ENCODE peak calls at places on chromosomes 1 and 21, in eight cellular contexts. O, Y, E, T, J, U, X and G are unnamed samples. For H3K36me3, the result is how much of the 10 kb centered on the place peaks cover.

GRCh38 chr1:8441466-8441865 is 123.6 kb downstream of the SLC45A1 start:
- DNase-seq in O (no peak), Y (no peak), E (no peak), T (no peak), J (no peak), U (no peak), X (no peak), G (no peak)

GRCh38 chr1:228734881-228735801 is at the start of gene RHOU:
- DNase-seq in O (peak), Y (peak), E (peak), T (peak), J (no peak), U (peak), X (no peak), G (peak)

GRCh38 chr1:245084551-245084950 is 70.2 kb upstream of the KIF26B start:
- DNase-seq in O (no peak), Y (no peak), E (no peak), T (no peak), J (no peak), U (no peak), X (no peak), G (no peak)

GRCh38 chr1:222167111-222167510 is 380.8 kb downstream of the HHIPL2 start:
- DNase-seq in O (peak), Y (peak), E (no peak), T (peak), J (no peak), U (peak), X (peak), G (no peak)

GRCh38 chr1:229431270-229432115 is 2.4 kb downstream of the ACTA1 start:
- DNase-seq in O (no peak), Y (no peak), E (no peak), T (no peak), J (no peak), U (no peak), X (no peak), G (no peak)

GRCh38 chr1:201705389-201705788 is 123.6 kb upstream of the IPO9 start:
- DNase-seq in O (no peak), Y (no peak), E (no peak), T (no peak), J (no peak), U (no peak), X (no peak), G (no peak)

GRCh38 chr1:83882906-83883305 is 116.0 kb downstream of the TTLL7 start:
- DNase-seq in O (no peak), Y (peak), E (no peak), T (no peak), J (no peak), U (no peak), X (no peak), G (no peak)

GRCh38 chr21:26961704-26962103 is 5.2 kb downstream of the ADAMTS5 start:
- DNase-seq in O (peak), Y (peak), E (no peak), T (peak), J (no peak), U (no peak), X (no peak), G (no peak)

GRCh38 chr1:201266774-201267173 is 16.5 kb upstream of the PKP1 start:
- DNase-seq in O (no peak), Y (peak), E (peak), T (no peak), J (no peak), U (peak), X (peak), G (no peak)

GRCh38 chr1:197145451-197146029 is 929 bp downstream of the ASPM start:
- DNase-seq in O (no peak), Y (peak), E (no peak), T (no peak), J (no peak), U (no peak), X (no peak), G (no peak)

GRCh38 chr1:204304067-204304466 is 55.7 kb downstream of the PLEKHA6 start:
- DNase-seq in O (no peak), Y (no peak), E (no peak), T (no peak), J (no peak), U (no peak), X (no peak), G (no peak)

GRCh38 chr1:61441723-61442262 is 283.1 kb downstream of the TM2D1 start:
- DNase-seq in O (no peak), Y (no peak), E (no peak), T (no peak), J (no peak), U (no peak), X (no peak), G (no peak)

GRCh38 chr1:16143566-16144324 is 12.1 kb downstream of the EPHA2 start:
- DNase-seq in O (no peak), Y (peak), E (no peak), T (peak), J (no peak), U (peak), X (no peak), G (no peak)

GRCh38 chr1:153540394-153541361 is at the start of gene S100A5:
- DNase-seq in O (no peak), Y (no peak), E (no peak), T (peak), J (no peak), U (no peak), X (no peak), G (no peak)

GRCh38 chr1:167516404-167517388 is 1.6 kb downstream of the CD247 start:
- DNase-seq in O (no peak), Y (no peak), E (no peak), T (no peak), J (no peak), U (no peak), X (no peak), G (no peak)

GRCh38 chr1:6096243-6097116 is 50.8 kb downstream of the KCNAB2 start:
- DNase-seq in O (no peak), Y (no peak), E (no peak), T (no peak), J (no peak), U (no peak), X (no peak), G (peak)

GRCh38 chr1:209230319-209230718 is 353.2 kb upstream of the CAMK1G start:
- DNase-seq in O (no peak), Y (no peak), E (no peak), T (no peak), J (no peak), U (no peak), X (no peak), G (no peak)
- TF ChIP-seq CTCF in O (no peak), Y (no peak), E (no peak), T (no peak), J (no peak), U (no peak), X (no peak), G (no peak)

GRCh38 chr1:145886390-145886789 is 724 bp upstream of the ANKRD35 start:
- DNase-seq in O (no peak), Y (no peak), E (no peak), T (no peak), J (no peak), U (no peak), X (no peak), G (no peak)
- H3K4me3 ChIP-seq in O (peak), Y (peak), E (peak), T (no peak), J (peak), U (peak), X (peak), G (peak)

GRCh38 chr1:46692806-46693770 is 21.4 kb downstream of the TEX38 start:
- DNase-seq in O (no peak), Y (no peak), E (no peak), T (no peak), J (no peak), U (no peak), X (no peak), G (no peak)
- H3K36me3 ChIP-seq in O (half or more), Y (under half), E (half or more), T (under half), J (under half), U (half or more), X (under half), G (under half)

GRCh38 chr1:38571726-38572125 is 287.8 kb downstream of the RRAGC start:
- DNase-seq in O (no peak), Y (no peak), E (no peak), T (no peak), J (no peak), U (no peak), X (no peak), G (no peak)
- TF ChIP-seq CTCF in O (no peak), Y (no peak), E (no peak), T (no peak), J (no peak), U (no peak), X (no peak), G (no peak)

GRCh38 chr1:156505679-156506298 is 5.2 kb upstream of the MEF2D start:
- DNase-seq in O (no peak), Y (no peak), E (no peak), T (no peak), J (no peak), U (no peak), X (no peak), G (no peak)
- H3K4me3 ChIP-seq in O (no peak), Y (peak), E (peak), T (no peak), J (peak), U (peak), X (peak), G (no peak)

GRCh38 chr1:42928859-42929258 is 29.8 kb downstream of the SLC2A1 start:
- DNase-seq in O (no peak), Y (no peak), E (no peak), T (no peak), J (no peak), U (no peak), X (no peak), G (no peak)

GRCh38 chr1:42929434-42930177 is 29.1 kb downstream of the SLC2A1 start:
- DNase-seq in O (no peak), Y (no peak), E (peak), T (no peak), J (no peak), U (no peak), X (no peak), G (no peak)

GRCh38 chr1:42927274-42927841 is 31.3 kb downstream of the SLC2A1 start:
- DNase-seq in O (no peak), Y (no peak), E (no peak), T (no peak), J (no peak), U (no peak), X (no peak), G (no peak)

GRCh38 chr1:42926870-42927242 is 31.8 kb downstream of the SLC2A1 start:
- DNase-seq in O (no peak), Y (no peak), E (no peak), T (no peak), J (no peak), U (no peak), X (no peak), G (no peak)

DNA sequence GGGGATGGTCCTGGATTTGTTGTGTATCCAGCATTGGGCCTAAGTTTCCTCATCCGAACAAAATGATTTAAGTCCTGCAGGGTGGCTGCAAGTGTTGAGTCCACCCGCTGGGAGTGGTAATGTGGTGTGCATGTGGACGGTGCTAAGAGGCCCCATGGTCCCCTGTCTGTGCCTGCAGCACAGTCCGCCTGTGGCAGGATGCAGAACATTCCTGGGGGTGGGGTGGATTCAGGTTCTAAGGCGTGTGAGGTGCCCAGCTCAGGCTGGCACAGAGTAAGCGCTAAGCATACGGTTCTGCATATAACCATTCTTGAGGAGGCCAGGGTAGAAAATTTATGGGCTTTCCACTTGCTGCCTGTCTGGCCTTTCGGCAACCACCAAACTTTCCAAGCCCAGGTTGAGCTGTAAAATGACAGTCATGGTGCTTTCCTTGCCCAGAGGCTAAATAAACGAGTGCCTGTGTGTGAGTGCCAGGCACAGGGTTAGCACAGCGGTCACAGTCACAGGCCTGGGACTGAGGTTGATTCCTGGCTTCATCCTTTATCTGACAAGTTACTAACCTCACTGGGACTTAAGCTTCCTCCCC is 30.7 kb downstream of the SLC2A1 start:
- DNase-seq in O (no peak), Y (no peak), E (no peak), T (no peak), J (no peak), U (no peak), X (no peak), G (no peak)
- H3K36me3 ChIP-seq in O (half or more), Y (under half), E (half or more), T (under half), J (under half), U (under half), X (half or more), G (under half)

GRCh38 chr1:155226188-155226909 is 17.9 kb downstream of the MTX1 start:
- DNase-seq in O (peak), Y (peak), E (no peak), T (peak), J (no peak), U (peak), X (no peak), G (no peak)

GRCh38 chr1:155226910-155227260 is 18.4 kb downstream of the MTX1 start:
- DNase-seq in O (peak), Y (peak), E (no peak), T (peak), J (no peak), U (peak), X (no peak), G (peak)

GRCh38 chr1:155228096-155228427 is 19.6 kb downstream of the MTX1 start:
- DNase-seq in O (no peak), Y (no peak), E (no peak), T (no peak), J (no peak), U (no peak), X (no peak), G (no peak)

GRCh38 chr1:155223017-155223416 is 14.5 kb downstream of the MTX1 start:
- DNase-seq in O (no peak), Y (no peak), E (no peak), T (no peak), J (no peak), U (no peak), X (no peak), G (no peak)

GRCh38 chr1:155227261-155228095 is 19.0 kb downstream of the MTX1 start:
- DNase-seq in O (peak), Y (peak), E (peak), T (peak), J (peak), U (peak), X (peak), G (peak)
- TF ChIP-seq CTCF in O (no peak), Y (no peak), E (peak), T (no peak), J (no peak), U (no peak), X (peak), G (no peak)